ENCODE peak calls at places on chromosomes 11 and 22, in seven cellular contexts. T, V, Y, C, L, A and P are unnamed samples.

GRCh38 chr11:67398661-67399563 is 2.7 kb downstream of the PPP1CA start:
- DNase-seq in T (no peak), V (no peak), Y (no peak), C (no peak), L (no peak), A (no peak), P (no peak)

GRCh38 chr22:27754888-27755480 is 46.6 kb downstream of the MN1 start:
- DNase-seq in T (no peak), V (no peak), Y (no peak), C (no peak), L (no peak), A (no peak), P (no peak)

GRCh38 chr22:40123387-40123786 is 54.3 kb upstream of the TNRC6B start:
- DNase-seq in T (no peak), V (no peak), Y (no peak), C (peak), L (no peak), A (no peak), P (no peak)

GRCh38 chr11:63537293-63538101 is 889 bp downstream of the PLAAT4 start:
- DNase-seq in T (peak), V (peak), Y (no peak), C (no peak), L (peak), A (no peak), P (peak)

GRCh38 chr11:121133046-121133445 is 32.0 kb downstream of the TECTA start:
- DNase-seq in T (no peak), V (no peak), Y (no peak), C (no peak), L (no peak), A (no peak), P (no peak)

GRCh38 chr11:33060271-33060670 is 20.9 kb downstream of the TCP11L1 start:
- DNase-seq in T (no peak), V (no peak), Y (no peak), C (no peak), L (no peak), A (no peak), P (no peak)

GRCh38 chr11:69972351-69972802 is 105.7 kb upstream of the ANO1 start:
- DNase-seq in T (no peak), V (no peak), Y (no peak), C (no peak), L (no peak), A (no peak), P (no peak)

GRCh38 chr11:61727401-61727811 is 25.0 kb upstream of the MYRF start:
- DNase-seq in T (peak), V (no peak), Y (no peak), C (no peak), L (no peak), A (no peak), P (no peak)

GRCh38 chr11:14314127-14314526 is 44.9 kb downstream of the RRAS2 start:
- DNase-seq in T (no peak), V (no peak), Y (no peak), C (no peak), L (no peak), A (no peak), P (no peak)

GRCh38 chr11:120254788-120255518 is 15.0 kb downstream of the POU2F3 start:
- DNase-seq in T (no peak), V (no peak), Y (no peak), C (no peak), L (no peak), A (no peak), P (no peak)

GRCh38 chr11:112995423-112996084 is 34.3 kb downstream of the NCAM1 start:
- DNase-seq in T (no peak), V (no peak), Y (no peak), C (no peak), L (no peak), A (no peak), P (no peak)

GRCh38 chr11:121539000-121539399 is 86.2 kb upstream of the SORL1-AS1 start:
- DNase-seq in T (no peak), V (no peak), Y (no peak), C (no peak), L (no peak), A (no peak), P (no peak)

GRCh38 chr11:95338430-95338991 is 107.5 kb upstream of the SESN3 start:
- DNase-seq in T (peak), V (no peak), Y (no peak), C (no peak), L (peak), A (no peak), P (peak)

GRCh38 chr11:47552086-47552580 is 799 bp downstream of the CELF1 start:
- DNase-seq in T (no peak), V (no peak), Y (no peak), C (peak), L (no peak), A (no peak), P (peak)

GRCh38 chr22:47045691-47046410 is 283.4 kb downstream of the TBC1D22A start:
- DNase-seq in T (peak), V (no peak), Y (no peak), C (no peak), L (no peak), A (no peak), P (no peak)

GRCh38 chr11:120219157-120219934 is 8.5 kb downstream of the OAF start:
- DNase-seq in T (no peak), V (no peak), Y (no peak), C (no peak), L (no peak), A (no peak), P (peak)

GRCh38 chr11:30635401-30635989 is 49.3 kb upstream of the MPPED2 start:
- DNase-seq in T (no peak), V (no peak), Y (no peak), C (peak), L (no peak), A (no peak), P (peak)

GRCh38 chr11:614583-615452 is 932 bp downstream of the IRF7 start:
- DNase-seq in T (peak), V (no peak), Y (no peak), C (no peak), L (peak), A (no peak), P (peak)

GRCh38 chr11:2509481-2510001 is 64.7 kb downstream of the KCNQ1 start:
- DNase-seq in T (peak), V (no peak), Y (no peak), C (peak), L (no peak), A (no peak), P (no peak)

GRCh38 chr11:95923441-95923729 is 522 bp downstream of the MTMR2 start:
- DNase-seq in T (no peak), V (no peak), Y (no peak), C (no peak), L (no peak), A (peak), P (no peak)

GRCh38 chr11:6498121-6498520 is 1.0 kb downstream of the DNHD1 start:
- DNase-seq in T (no peak), V (no peak), Y (no peak), C (no peak), L (no peak), A (no peak), P (no peak)

GRCh38 chr11:35088676-35089075 is 50.3 kb upstream of the CD44 start:
- DNase-seq in T (no peak), V (no peak), Y (no peak), C (no peak), L (peak), A (no peak), P (no peak)

GRCh38 chr22:38177044-38177443 is 4.6 kb downstream of the PLA2G6 start:
- DNase-seq in T (peak), V (no peak), Y (no peak), C (no peak), L (no peak), A (no peak), P (no peak)

GRCh38 chr22:32684822-32685187 is 116.7 kb upstream of the TIMP3 start:
- DNase-seq in T (no peak), V (no peak), Y (no peak), C (no peak), L (peak), A (no peak), P (no peak)

GRCh38 chr11:120023551-120023950 is 114.4 kb downstream of the TRIM29 start:
- DNase-seq in T (no peak), V (no peak), Y (no peak), C (no peak), L (no peak), A (no peak), P (no peak)

GRCh38 chr11:120998581-120998980 is 25.3 kb upstream of the TBCEL start:
- DNase-seq in T (no peak), V (no peak), Y (no peak), C (no peak), L (no peak), A (no peak), P (no peak)

GRCh38 chr22:35315141-35315854 is 15.6 kb downstream of the TOM1 start:
- DNase-seq in T (no peak), V (no peak), Y (no peak), C (no peak), L (peak), A (no peak), P (peak)

GRCh38 chr22:23790819-23791736 is 4.3 kb downstream of the SMARCB1 start:
- DNase-seq in T (peak), V (no peak), Y (no peak), C (peak), L (no peak), A (no peak), P (no peak)

GRCh38 chr22:43841742-43842141 is 20.6 kb downstream of the SULT4A1 start:
- DNase-seq in T (no peak), V (no peak), Y (no peak), C (no peak), L (no peak), A (no peak), P (peak)